ENCODE peak calls at places on chromosomes 4 and X, in four cellular contexts. T is heart right ventricle, S is cerebellum, W is SK-N-SH. Z is an unnamed sample.

GRCh38 chr4:74671074-74671698 is 123.1 kb downstream of the BTC start:
- DNase-seq in S (no peak), T (peak; percentile 16), W (peak; percentile 7), Z (no peak)

GRCh38 chr4:44438687-44439086 is 9.9 kb downstream of the KCTD8 start:
- DNase-seq in W (no peak), T (no peak), S (peak; percentile 10), Z (no peak)

GRCh38 chr4:4919926-4920325 is 60.5 kb downstream of the MSX1 start:
- DNase-seq in S (no peak), W (no peak), T (no peak), Z (no peak)

GRCh38 chr4:82851318-82851717 is 39.6 kb downstream of the SEC31A start:
- DNase-seq in T (no peak), S (no peak), W (no peak), Z (no peak)

GRCh38 chr4:53508446-53508845 is 82.8 kb downstream of the LNX1 start:
- DNase-seq in S (no peak), W (no peak), T (no peak), Z (no peak)

GRCh38 chrX:120287513-120288112 is 23.6 kb downstream of the TMEM255A start:
- DNase-seq in T (no peak), W (no peak), S (no peak), Z (no peak)

GRCh38 chrX:141642979-141643378 is 53.5 kb downstream of the SPANXA2 start:
- DNase-seq in S (no peak), T (no peak), W (no peak), Z (no peak)

GRCh38 chrX:134682081-134682480 is 23.8 kb upstream of the PLAC1 start:
- DNase-seq in T (no peak), W (no peak), S (no peak), Z (no peak)

GRCh38 chr4:100493756-100494155 is 24.1 kb downstream of the EMCN start:
- DNase-seq in S (no peak), W (no peak), T (no peak), Z (no peak)

GRCh38 chrX:148956352-148956751 is 455.9 kb downstream of the AFF2 start:
- DNase-seq in W (no peak), S (no peak), T (no peak), Z (no peak)

GRCh38 chrX:15797707-15798106 is 7.4 kb downstream of the ZRSR2 start:
- DNase-seq in W (no peak), T (no peak), S (no peak), Z (no peak)

GRCh38 chr4:40446785-40447184 is 111.7 kb downstream of the CHRNA9 start:
- DNase-seq in S (no peak), W (no peak), T (no peak), Z (no peak)

GRCh38 chr4:152700151-152700550 is 20.4 kb upstream of the TMEM154 start:
- DNase-seq in T (no peak), W (no peak), S (no peak), Z (no peak)

GRCh38 chrX:148416931-148417330 is 83.5 kb upstream of the AFF2 start:
- DNase-seq in T (no peak), W (no peak), S (no peak), Z (no peak)

GRCh38 chrX:78199851-78200250 is 60.4 kb upstream of the TAF9B start:
- DNase-seq in W (peak; percentile 43), S (no peak), T (no peak), Z (no peak)

GRCh38 chr4:83723609-83724008 is 187.7 kb downstream of the GPAT3 start:
- DNase-seq in W (no peak), S (no peak), T (no peak), Z (no peak)

GRCh38 chrX:10043386-10043785 is 76.2 kb downstream of the CLDN34 start:
- DNase-seq in W (no peak), T (no peak), S (no peak), Z (no peak)

GRCh38 chr4:118955515-118955914 is 66.9 kb downstream of the SYNPO2 start:
- DNase-seq in W (no peak), T (no peak), S (no peak), Z (no peak)

GRCh38 chr4:108155373-108155772 is 13.4 kb downstream of the LEF1 start:
- DNase-seq in W (no peak), S (no peak), T (no peak), Z (no peak)

GRCh38 chr4:54539500-54540029 is 118.2 kb upstream of the KIT start:
- DNase-seq in T (peak; percentile 33), W (peak; percentile 87), S (no peak), Z (peak; percentile 38)

GRCh38 chrX:25191403-25191802 is 175.6 kb upstream of the ARX start:
- DNase-seq in W (no peak), S (no peak), T (no peak), Z (no peak)

GRCh38 chr4:73948990-73949706 is 32.7 kb downstream of the PF4 start:
- DNase-seq in T (no peak), S (no peak), W (no peak), Z (no peak)

GRCh38 chr4:182920676-182921075 is 3.5 kb upstream of the DCTD start:
- DNase-seq in T (no peak), W (no peak), S (no peak), Z (no peak)

GRCh38 chr4:8281519-8282133 is 12.1 kb downstream of the HTRA3 start:
- DNase-seq in T (peak; percentile 69), S (no peak), W (no peak), Z (no peak)

GRCh38 chr4:145481164-145481941 is at the start of gene SMAD1:
- DNase-seq in W (peak; percentile 88), S (peak; percentile 79), T (peak; percentile 86), Z (peak; percentile 45)

Z was measured in 8988T.